ENCODE peak calls at places on chromosomes 13 and 19, in five cellular contexts. One of them, this sample, is unnamed.

GRCh38 chr19:679418-680286 is 3.5 kb downstream of the FSTL3 start:
- DNase-seq in GM04504: no peak
- DNase-seq in foreskin fibroblast: peak; percentile 74
- DNase-seq in activated B cell treated with CpG ODN at 0.5 μM for 24 hours: peak; percentile 37
- DNase-seq in endodermal cell: peak; percentile 79
- DNase-seq in this sample: peak; percentile 67

GRCh38 chr19:33419763-33420080 is 46.2 kb downstream of the CEBPG start:
- DNase-seq in GM04504: no peak
- DNase-seq in foreskin fibroblast: no peak
- DNase-seq in activated B cell treated with CpG ODN at 0.5 μM for 24 hours: no peak
- DNase-seq in endodermal cell: peak; percentile 92
- DNase-seq in this sample: no peak

GRCh38 chr19:4742717-4743646 is 19.3 kb upstream of the DPP9 start:
- DNase-seq in GM04504: no peak
- DNase-seq in foreskin fibroblast: no peak
- DNase-seq in activated B cell treated with CpG ODN at 0.5 μM for 24 hours: no peak
- DNase-seq in endodermal cell: peak; percentile 81
- DNase-seq in this sample: no peak

GRCh38 chr13:34294483-34295129 is 476.7 kb downstream of the RFC3 start:
- DNase-seq in GM04504: no peak
- DNase-seq in foreskin fibroblast: no peak
- DNase-seq in activated B cell treated with CpG ODN at 0.5 μM for 24 hours: no peak
- DNase-seq in endodermal cell: no peak
- DNase-seq in this sample: no peak

GRCh38 chr13:112842343-112842856 is 126.6 kb upstream of the MCF2L start:
- DNase-seq in GM04504: no peak
- DNase-seq in foreskin fibroblast: no peak
- DNase-seq in activated B cell treated with CpG ODN at 0.5 μM for 24 hours: no peak
- DNase-seq in endodermal cell: peak; percentile 68
- DNase-seq in this sample: no peak

GRCh38 chr13:99677388-99677951 is 176.2 kb downstream of the TM9SF2 start:
- DNase-seq in GM04504: no peak
- DNase-seq in foreskin fibroblast: no peak
- DNase-seq in activated B cell treated with CpG ODN at 0.5 μM for 24 hours: no peak
- DNase-seq in endodermal cell: no peak
- DNase-seq in this sample: no peak

GRCh38 chr19:49113762-49114629 is at the start of gene LIN7B:
- DNase-seq in GM04504: no peak
- DNase-seq in foreskin fibroblast: peak; percentile 59
- DNase-seq in activated B cell treated with CpG ODN at 0.5 μM for 24 hours: peak; percentile 91
- DNase-seq in endodermal cell: peak; percentile 88
- DNase-seq in this sample: no peak

GRCh38 chr13:29937836-29938235 is 87.4 kb upstream of the UBL3 start:
- DNase-seq in GM04504: no peak
- DNase-seq in foreskin fibroblast: no peak
- DNase-seq in activated B cell treated with CpG ODN at 0.5 μM for 24 hours: no peak
- DNase-seq in endodermal cell: no peak
- DNase-seq in this sample: no peak

GRCh38 chr13:47005761-47006414 is 109.0 kb upstream of the HTR2A start:
- DNase-seq in GM04504: no peak
- DNase-seq in foreskin fibroblast: no peak
- DNase-seq in activated B cell treated with CpG ODN at 0.5 μM for 24 hours: no peak
- DNase-seq in endodermal cell: no peak
- DNase-seq in this sample: no peak

GRCh38 chr13:27796544-27797227 is 4.4 kb downstream of the GSX1 start:
- DNase-seq in GM04504: no peak
- DNase-seq in foreskin fibroblast: no peak
- DNase-seq in activated B cell treated with CpG ODN at 0.5 μM for 24 hours: no peak
- DNase-seq in endodermal cell: no peak
- DNase-seq in this sample: no peak

GRCh38 chr13:25069911-25070310 is 26.0 kb upstream of the PABPC3 start:
- DNase-seq in GM04504: no peak
- DNase-seq in foreskin fibroblast: no peak
- DNase-seq in activated B cell treated with CpG ODN at 0.5 μM for 24 hours: no peak
- DNase-seq in endodermal cell: no peak
- DNase-seq in this sample: no peak

GRCh38 chr13:94711561-94712286 is 621 bp downstream of the SOX21 start:
- DNase-seq in GM04504: no peak
- DNase-seq in foreskin fibroblast: peak; percentile 24
- DNase-seq in activated B cell treated with CpG ODN at 0.5 μM for 24 hours: no peak
- DNase-seq in endodermal cell: no peak
- DNase-seq in this sample: no peak

GRCh38 chr13:110464547-110465343 is 96.8 kb downstream of the RAB20 start:
- DNase-seq in GM04504: no peak
- DNase-seq in foreskin fibroblast: no peak
- DNase-seq in activated B cell treated with CpG ODN at 0.5 μM for 24 hours: no peak
- DNase-seq in endodermal cell: no peak
- DNase-seq in this sample: peak; percentile 55

GRCh38 chr19:8307400-8307964 is 676 bp downstream of the CD320 start:
- DNase-seq in GM04504: no peak
- DNase-seq in foreskin fibroblast: no peak
- DNase-seq in activated B cell treated with CpG ODN at 0.5 μM for 24 hours: no peak
- DNase-seq in endodermal cell: peak; percentile 68
- DNase-seq in this sample: peak; percentile 43

GRCh38 chr13:66534561-66534960 is 695.6 kb downstream of the PCDH9 start:
- DNase-seq in GM04504: no peak
- DNase-seq in foreskin fibroblast: peak; percentile 21
- DNase-seq in activated B cell treated with CpG ODN at 0.5 μM for 24 hours: no peak
- DNase-seq in endodermal cell: no peak
- DNase-seq in this sample: no peak

GRCh38 chr19:14615628-14616027 is 32.7 kb downstream of the CLEC17A start:
- DNase-seq in GM04504: no peak
- DNase-seq in foreskin fibroblast: no peak
- DNase-seq in activated B cell treated with CpG ODN at 0.5 μM for 24 hours: no peak
- DNase-seq in endodermal cell: no peak
- DNase-seq in this sample: no peak

GRCh38 chr13:102599451-102600012 is 2.7 kb downstream of the TPP2 start:
- DNase-seq in GM04504: no peak
- DNase-seq in foreskin fibroblast: no peak
- DNase-seq in activated B cell treated with CpG ODN at 0.5 μM for 24 hours: no peak
- DNase-seq in endodermal cell: no peak
- DNase-seq in this sample: no peak